ENCODE peak calls at places on chromosomes 5 and 9, in five cellular contexts. One of them, this sample, is unnamed.

GRCh38 chr9:119941081-119941480 is 571.8 kb upstream of the BRINP1 start:
- DNase-seq in Panc1: no peak
- DNase-seq in activated naive CD8-positive, alpha-beta T cell treated with anti-CD3 and anti-CD28 coated beads, Interleukin-2, amount 50 U/mL, for 16 hours: no peak
- DNase-seq in C1 segment of cervical spinal cord: no peak
- DNase-seq in brain microvascular endothelial cell: no peak
- DNase-seq in this sample: no peak

GRCh38 chr5:59583810-59584562 is 309.5 kb downstream of the PDE4D start:
- DNase-seq in Panc1: no peak
- DNase-seq in activated naive CD8-positive, alpha-beta T cell treated with anti-CD3 and anti-CD28 coated beads, Interleukin-2, amount 50 U/mL, for 16 hours: no peak
- DNase-seq in C1 segment of cervical spinal cord: peak
- DNase-seq in brain microvascular endothelial cell: no peak
- DNase-seq in this sample: no peak

GRCh38 chr9:76162751-76163500 is 231.3 kb downstream of the RFK start:
- DNase-seq in Panc1: no peak
- DNase-seq in activated naive CD8-positive, alpha-beta T cell treated with anti-CD3 and anti-CD28 coated beads, Interleukin-2, amount 50 U/mL, for 16 hours: no peak
- DNase-seq in C1 segment of cervical spinal cord: no peak
- DNase-seq in brain microvascular endothelial cell: peak
- DNase-seq in this sample: no peak

GRCh38 chr5:111781200-111781599 is 24.2 kb upstream of the NREP start:
- DNase-seq in Panc1: no peak
- DNase-seq in activated naive CD8-positive, alpha-beta T cell treated with anti-CD3 and anti-CD28 coated beads, Interleukin-2, amount 50 U/mL, for 16 hours: no peak
- DNase-seq in C1 segment of cervical spinal cord: peak
- DNase-seq in brain microvascular endothelial cell: peak
- DNase-seq in this sample: no peak

GRCh38 chr5:140118294-140118936 is 4.5 kb downstream of the PURA start:
- DNase-seq in Panc1: no peak
- DNase-seq in activated naive CD8-positive, alpha-beta T cell treated with anti-CD3 and anti-CD28 coated beads, Interleukin-2, amount 50 U/mL, for 16 hours: no peak
- DNase-seq in C1 segment of cervical spinal cord: no peak
- DNase-seq in brain microvascular endothelial cell: no peak
- DNase-seq in this sample: peak

GRCh38 chr9:79617395-79617794 is 45.6 kb downstream of the TLE4 start:
- DNase-seq in Panc1: no peak
- DNase-seq in activated naive CD8-positive, alpha-beta T cell treated with anti-CD3 and anti-CD28 coated beads, Interleukin-2, amount 50 U/mL, for 16 hours: no peak
- DNase-seq in C1 segment of cervical spinal cord: no peak
- DNase-seq in brain microvascular endothelial cell: no peak
- DNase-seq in this sample: no peak

GRCh38 chr5:168366124-168366523 is 74.7 kb downstream of the WWC1 start:
- DNase-seq in Panc1: peak
- DNase-seq in activated naive CD8-positive, alpha-beta T cell treated with anti-CD3 and anti-CD28 coated beads, Interleukin-2, amount 50 U/mL, for 16 hours: no peak
- DNase-seq in C1 segment of cervical spinal cord: no peak
- DNase-seq in brain microvascular endothelial cell: peak
- DNase-seq in this sample: peak

GRCh38 chr5:90558344-90559192 is at the start of gene ADGRV1:
- DNase-seq in Panc1: no peak
- DNase-seq in activated naive CD8-positive, alpha-beta T cell treated with anti-CD3 and anti-CD28 coated beads, Interleukin-2, amount 50 U/mL, for 16 hours: no peak
- DNase-seq in C1 segment of cervical spinal cord: no peak
- DNase-seq in brain microvascular endothelial cell: peak
- DNase-seq in this sample: no peak

GRCh38 chr5:143054480-143054941 is 284.3 kb downstream of the ARHGAP26 start:
- DNase-seq in Panc1: no peak
- DNase-seq in activated naive CD8-positive, alpha-beta T cell treated with anti-CD3 and anti-CD28 coated beads, Interleukin-2, amount 50 U/mL, for 16 hours: no peak
- DNase-seq in C1 segment of cervical spinal cord: no peak
- DNase-seq in brain microvascular endothelial cell: peak
- DNase-seq in this sample: no peak

GRCh38 chr5:61330879-61331406 is 1.1 kb upstream of the ZSWIM6 start:
- DNase-seq in Panc1: no peak
- DNase-seq in activated naive CD8-positive, alpha-beta T cell treated with anti-CD3 and anti-CD28 coated beads, Interleukin-2, amount 50 U/mL, for 16 hours: peak
- DNase-seq in C1 segment of cervical spinal cord: no peak
- DNase-seq in brain microvascular endothelial cell: no peak
- DNase-seq in this sample: peak

GRCh38 chr9:97873877-97874276 is 20.9 kb downstream of the FOXE1 start:
- DNase-seq in Panc1: no peak
- DNase-seq in activated naive CD8-positive, alpha-beta T cell treated with anti-CD3 and anti-CD28 coated beads, Interleukin-2, amount 50 U/mL, for 16 hours: no peak
- DNase-seq in C1 segment of cervical spinal cord: no peak
- DNase-seq in brain microvascular endothelial cell: no peak
- DNase-seq in this sample: peak

GRCh38 chr9:124261787-124262595 is 4.2 kb downstream of the NEK6 start:
- DNase-seq in Panc1: no peak
- DNase-seq in activated naive CD8-positive, alpha-beta T cell treated with anti-CD3 and anti-CD28 coated beads, Interleukin-2, amount 50 U/mL, for 16 hours: no peak
- DNase-seq in C1 segment of cervical spinal cord: no peak
- DNase-seq in brain microvascular endothelial cell: no peak
- DNase-seq in this sample: no peak

GRCh38 chr9:83572524-83572923 is 34.3 kb upstream of the FRMD3 start:
- DNase-seq in Panc1: no peak
- DNase-seq in activated naive CD8-positive, alpha-beta T cell treated with anti-CD3 and anti-CD28 coated beads, Interleukin-2, amount 50 U/mL, for 16 hours: no peak
- DNase-seq in C1 segment of cervical spinal cord: no peak
- DNase-seq in brain microvascular endothelial cell: peak
- DNase-seq in this sample: no peak

GRCh38 chr9:77370064-77370463 is 192.7 kb downstream of the VPS13A start:
- DNase-seq in Panc1: no peak
- DNase-seq in activated naive CD8-positive, alpha-beta T cell treated with anti-CD3 and anti-CD28 coated beads, Interleukin-2, amount 50 U/mL, for 16 hours: no peak
- DNase-seq in C1 segment of cervical spinal cord: no peak
- DNase-seq in brain microvascular endothelial cell: no peak
- DNase-seq in this sample: no peak

GRCh38 chr5:112965733-112966306 is 10.8 kb upstream of the DCP2 start:
- DNase-seq in Panc1: no peak
- DNase-seq in activated naive CD8-positive, alpha-beta T cell treated with anti-CD3 and anti-CD28 coated beads, Interleukin-2, amount 50 U/mL, for 16 hours: no peak
- DNase-seq in C1 segment of cervical spinal cord: no peak
- DNase-seq in brain microvascular endothelial cell: no peak
- DNase-seq in this sample: no peak

GRCh38 chr9:19551124-19551929 is 142.5 kb downstream of the ACER2 start:
- DNase-seq in Panc1: no peak
- DNase-seq in activated naive CD8-positive, alpha-beta T cell treated with anti-CD3 and anti-CD28 coated beads, Interleukin-2, amount 50 U/mL, for 16 hours: no peak
- DNase-seq in C1 segment of cervical spinal cord: peak
- DNase-seq in brain microvascular endothelial cell: no peak
- DNase-seq in this sample: no peak

GRCh38 chr5:13992795-13993194 is 48.3 kb upstream of the DNAH5 start:
- DNase-seq in Panc1: no peak
- DNase-seq in activated naive CD8-positive, alpha-beta T cell treated with anti-CD3 and anti-CD28 coated beads, Interleukin-2, amount 50 U/mL, for 16 hours: no peak
- DNase-seq in C1 segment of cervical spinal cord: no peak
- DNase-seq in brain microvascular endothelial cell: no peak
- DNase-seq in this sample: no peak

GRCh38 chr5:74492230-74492629 is 148.3 kb downstream of the ENC1 start:
- DNase-seq in Panc1: no peak
- DNase-seq in activated naive CD8-positive, alpha-beta T cell treated with anti-CD3 and anti-CD28 coated beads, Interleukin-2, amount 50 U/mL, for 16 hours: no peak
- DNase-seq in C1 segment of cervical spinal cord: no peak
- DNase-seq in brain microvascular endothelial cell: no peak
- DNase-seq in this sample: no peak

GRCh38 chr9:132794730-132795380 is 83.2 kb downstream of the AK8 start:
- DNase-seq in Panc1: no peak
- DNase-seq in activated naive CD8-positive, alpha-beta T cell treated with anti-CD3 and anti-CD28 coated beads, Interleukin-2, amount 50 U/mL, for 16 hours: no peak
- DNase-seq in C1 segment of cervical spinal cord: no peak
- DNase-seq in brain microvascular endothelial cell: no peak
- DNase-seq in this sample: no peak

GRCh38 chr5:142605649-142606048 is 80.2 kb downstream of the FGF1 start:
- DNase-seq in Panc1: no peak
- DNase-seq in activated naive CD8-positive, alpha-beta T cell treated with anti-CD3 and anti-CD28 coated beads, Interleukin-2, amount 50 U/mL, for 16 hours: no peak
- DNase-seq in C1 segment of cervical spinal cord: no peak
- DNase-seq in brain microvascular endothelial cell: no peak
- DNase-seq in this sample: no peak